ENCODE peak calls at places on chromosomes 12 and 14, in eight cellular contexts. E is substantia nigra, C is foreskin keratinocyte, J is sigmoid colon, D is uterus, L is fibroblast of lung, F is trophoblast cell, Q is mesendoderm. P is an unnamed sample.

GRCh38 chr12:104604070-104604994 is 147.6 kb downstream of the CHST11 start:
- DNase-seq in L (peak; percentile 98), Q (peak; percentile 89), E (no peak), J (peak; percentile 92), C (peak; percentile 85), D (peak; percentile 90), F (peak; percentile 76), P (peak; percentile 12)

GRCh38 chr12:98485792-98486347 is 29.5 kb upstream of the TMPO start:
- DNase-seq in J (no peak), L (no peak), Q (no peak), E (no peak), D (no peak), C (no peak), F (no peak), P (no peak)

GRCh38 chr12:49264466-49264872 is 413 bp upstream of the TUBA1C start:
- DNase-seq in F (peak; percentile 54), E (no peak), J (no peak), Q (no peak), D (no peak), L (peak; percentile 54), C (no peak), P (peak; percentile 5)

GRCh38 chr12:50110762-50111416 is 1.1 kb upstream of the COX14 start:
- DNase-seq in J (peak; percentile 80), L (no peak), Q (peak; percentile 84), D (peak; percentile 39), F (no peak), E (no peak), C (no peak), P (no peak)

GRCh38 chr14:61562321-61563161 is 132.8 kb upstream of the HIF1A start:
- DNase-seq in L (peak; percentile 100), Q (no peak), E (no peak), D (no peak), C (peak; percentile 99), F (peak; percentile 85), J (no peak), P (no peak)

GRCh38 chr14:84591827-84592540 is 938.0 kb upstream of the FLRT2 start:
- DNase-seq in F (no peak), J (no peak), E (no peak), C (no peak), Q (no peak), D (no peak), L (no peak), P (no peak)

GRCh38 chr14:70888151-70888499 is 19.1 kb upstream of the PCNX1 start:
- DNase-seq in L (no peak), F (no peak), E (no peak), D (no peak), C (no peak), J (no peak), Q (peak; percentile 26), P (no peak)

GRCh38 chr14:83992857-83993256 is 1537.1 kb upstream of the FLRT2 start:
- DNase-seq in D (no peak), E (no peak), J (no peak), F (no peak), L (peak; percentile 42), Q (no peak), C (no peak), P (no peak)

GRCh38 chr12:12488296-12488695 is 74.4 kb downstream of the DUSP16 start:
- DNase-seq in L (no peak), Q (no peak), D (no peak), E (no peak), C (no peak), J (no peak), F (no peak), P (no peak)

GRCh38 chr12:57626929-57627445 is 6.0 kb downstream of the B4GALNT1 start:
- DNase-seq in J (no peak), C (no peak), E (no peak), D (no peak), L (no peak), F (no peak), Q (no peak), P (no peak)

GRCh38 chr14:59360923-59361794 is 104.0 kb downstream of the GPR135 start:
- DNase-seq in Q (peak; percentile 75), J (peak; percentile 84), L (peak; percentile 92), D (peak; percentile 85), C (peak; percentile 79), E (no peak), F (peak; percentile 91), P (no peak)

GRCh38 chr14:88245321-88245720 is 77.7 kb downstream of the KCNK10 start:
- DNase-seq in J (no peak), D (no peak), F (no peak), E (no peak), C (no peak), Q (no peak), L (no peak), P (no peak)

GRCh38 chr12:49825971-49826421 is 2.2 kb downstream of the NCKAP5L start:
- DNase-seq in E (no peak), L (no peak), Q (no peak), F (peak; percentile 79), D (no peak), J (no peak), C (no peak), P (no peak)

GRCh38 chr14:25788252-25788651 is 738.3 kb upstream of the STXBP6 start:
- DNase-seq in L (no peak), Q (no peak), E (no peak), F (no peak), J (no peak), D (no peak), C (no peak), P (no peak)

GRCh38 chr12:87575906-87576305 is 453.3 kb downstream of the C12orf50 start:
- DNase-seq in C (no peak), J (no peak), F (no peak), L (no peak), E (no peak), D (no peak), Q (peak; percentile 91), P (no peak)

GRCh38 chr12:52351196-52352059 is 15.9 kb downstream of the KRT85 start:
- DNase-seq in Q (no peak), J (no peak), E (peak; percentile 22), F (no peak), D (no peak), L (no peak), C (no peak), P (peak; percentile 60)

DNA sequence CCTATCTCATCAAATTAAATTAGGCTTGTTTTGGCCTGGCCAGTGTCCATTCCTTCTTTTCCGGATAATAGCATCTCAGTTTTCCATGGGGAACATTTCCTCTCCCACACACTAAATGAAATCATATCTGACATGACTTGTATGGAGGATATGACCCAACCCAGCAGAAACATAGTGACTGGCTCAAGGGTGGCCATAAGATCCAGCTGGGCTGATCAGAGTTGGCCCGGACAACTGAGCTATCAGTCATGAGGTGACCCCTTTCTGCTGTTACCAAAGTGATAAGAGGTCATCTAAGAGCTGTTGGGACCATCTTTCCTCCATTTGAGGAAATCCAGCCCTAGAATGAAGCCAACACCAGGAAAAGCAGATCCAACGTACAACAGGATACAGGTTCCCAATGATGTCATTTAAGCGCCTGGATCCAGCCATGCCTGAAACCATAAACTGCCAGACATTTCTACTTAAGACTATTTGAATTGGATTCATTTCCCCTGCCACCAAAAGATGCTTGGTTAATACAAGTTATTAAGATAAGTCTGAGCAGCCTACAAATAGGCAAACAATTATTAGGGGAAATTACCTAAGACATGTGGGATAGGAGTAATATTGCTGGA is 20.7 kb upstream of the NCOR2 start:
- DNase-seq in D (no peak), C (no peak), J (no peak), E (no peak), F (no peak), Q (no peak), L (no peak), P (no peak)
- H3K27ac ChIP-seq in D (peak overlapping the region; percentile 52), C (peak overlapping the region; percentile 34), J (peak overlapping the region; percentile 32), E (no peak overlapping the region), F (no peak overlapping the region), Q (no peak overlapping the region), L (no peak overlapping the region), P (no peak overlapping the region)

GRCh38 chr12:111425655-111426054 is 19.9 kb downstream of the SH2B3 start:
- DNase-seq in L (no peak), J (no peak), E (no peak), F (no peak), C (no peak), D (no peak), Q (no peak), P (no peak)

GRCh38 chr12:111428081-111428727 is 22.5 kb downstream of the SH2B3 start:
- DNase-seq in J (no peak), E (no peak), D (no peak), F (no peak), Q (no peak), C (no peak), L (no peak), P (no peak)

GRCh38 chr12:111426341-111427185 is 20.8 kb downstream of the SH2B3 start:
- DNase-seq in E (no peak), J (no peak), D (no peak), F (no peak), L (peak; percentile 47), C (no peak), Q (no peak), P (no peak)

GRCh38 chr12:111428728-111429175 is 23.0 kb downstream of the SH2B3 start:
- DNase-seq in Q (no peak), E (no peak), F (no peak), L (no peak), D (no peak), C (no peak), J (no peak), P (no peak)

DNA sequence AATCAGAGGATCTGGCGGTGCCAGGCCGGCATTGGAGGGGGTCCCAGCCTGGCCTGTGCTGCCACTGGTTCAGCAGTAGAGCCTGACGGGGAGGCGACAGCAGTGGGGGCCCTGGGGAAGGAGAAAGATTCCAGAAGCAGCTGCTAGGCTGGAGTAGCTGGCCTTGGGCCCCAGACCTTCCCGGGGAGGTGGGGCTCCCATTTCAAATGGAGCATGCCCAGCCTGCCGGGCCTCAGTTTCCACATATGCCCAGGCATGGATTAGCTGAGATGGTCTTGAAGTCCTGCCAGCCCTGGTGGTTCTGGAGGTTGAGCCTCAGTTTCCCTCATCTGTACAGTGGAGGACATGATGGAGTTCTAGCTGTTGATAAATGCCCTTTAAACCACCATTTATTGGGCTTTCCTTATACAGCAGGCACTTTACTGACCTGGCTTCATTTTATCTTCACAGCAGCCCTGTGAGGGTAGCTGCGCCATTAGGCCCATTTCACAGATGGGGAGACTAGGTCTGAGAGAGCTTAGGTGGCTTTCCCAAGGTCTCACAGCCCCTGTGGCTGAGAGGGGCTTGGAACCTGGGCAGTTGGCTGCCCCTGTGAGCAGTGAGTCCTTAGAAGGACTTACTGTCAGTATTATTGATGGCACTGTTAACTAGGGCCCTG is 21.8 kb downstream of the SH2B3 start:
- DNase-seq in D (no peak), J (no peak), L (no peak), C (no peak), Q (no peak), F (no peak), E (no peak), P (no peak)
- H3K27ac ChIP-seq in D (peak overlapping the region; percentile 90), J (no peak overlapping the region), L (no peak overlapping the region), C (no peak overlapping the region), Q (no peak overlapping the region), F (no peak overlapping the region), E (no peak overlapping the region), P (peak overlapping the region; percentile 92)

GRCh38 chr14:44494125-44494524 is 13.0 kb downstream of the FSCB start:
- DNase-seq in E (no peak), J (no peak), F (no peak), L (no peak), D (no peak), C (no peak), Q (no peak), P (no peak)

GRCh38 chr14:44490966-44491365 is 16.1 kb downstream of the FSCB start:
- DNase-seq in Q (no peak), L (no peak), F (no peak), J (no peak), D (no peak), C (no peak), E (no peak), P (no peak)
- H3K27ac ChIP-seq in Q (no peak overlapping the region), L (no peak overlapping the region), F (no peak overlapping the region), J (no peak overlapping the region), D (no peak overlapping the region), C (no peak overlapping the region), E (no peak overlapping the region), P (no peak overlapping the region)

GRCh38 chr14:100078997-100079561 is 13.9 kb downstream of the EVL start:
- DNase-seq in E (no peak), Q (peak; percentile 82), F (no peak), J (no peak), L (peak; percentile 73), C (no peak), D (no peak), P (peak; percentile 81)
- H3K27ac ChIP-seq in E (peak overlapping the region; percentile 46), Q (no peak overlapping the region), F (no peak overlapping the region), J (no peak overlapping the region), L (no peak overlapping the region), C (no peak overlapping the region), D (no peak overlapping the region), P (peak overlapping the region; percentile 96)